ENCODE peak calls at places on chromosomes 5 and 9, in four cellular contexts. One of them, this sample, is unnamed.

GRCh38 chr9:126411948-126412284 is 85.3 kb downstream of the MVB12B start:
- DNase-seq in heart left ventricle: no peak
- DNase-seq in cardiac muscle cell: no peak
- DNase-seq in fibroblast of lung: no peak
- DNase-seq in this sample: no peak

GRCh38 chr9:1173211-1173610 is 123.1 kb downstream of the DMRT2 start:
- DNase-seq in cardiac muscle cell: no peak
- DNase-seq in heart left ventricle: no peak
- DNase-seq in fibroblast of lung: no peak
- DNase-seq in this sample: no peak

GRCh38 chr9:116466289-116467012 is 220.7 kb upstream of the TRIM32 start:
- DNase-seq in fibroblast of lung: peak; percentile 14
- DNase-seq in heart left ventricle: no peak
- DNase-seq in cardiac muscle cell: no peak
- DNase-seq in this sample: no peak

GRCh38 chr5:159301351-159301911 is 28.9 kb downstream of the IL12B start:
- DNase-seq in fibroblast of lung: peak; percentile 58
- DNase-seq in heart left ventricle: no peak
- DNase-seq in cardiac muscle cell: no peak
- DNase-seq in this sample: peak; percentile 28

GRCh38 chr5:148482697-148483462 is 99.1 kb downstream of the FBXO38 start:
- DNase-seq in heart left ventricle: peak; percentile 75
- DNase-seq in cardiac muscle cell: peak; percentile 53
- DNase-seq in fibroblast of lung: peak; percentile 23
- DNase-seq in this sample: peak; percentile 29

GRCh38 chr5:71697967-71698366 is 21.1 kb upstream of the CARTPT start:
- DNase-seq in heart left ventricle: peak; percentile 42
- DNase-seq in cardiac muscle cell: no peak
- DNase-seq in fibroblast of lung: no peak
- DNase-seq in this sample: no peak

GRCh38 chr5:181224390-181225234 is 1.5 kb downstream of the TRIM41 start:
- DNase-seq in heart left ventricle: no peak
- DNase-seq in fibroblast of lung: no peak
- DNase-seq in cardiac muscle cell: no peak
- DNase-seq in this sample: no peak

GRCh38 chr5:172102251-172102870 is 85.7 kb downstream of the STK10 start:
- DNase-seq in fibroblast of lung: no peak
- DNase-seq in heart left ventricle: peak; percentile 60
- DNase-seq in cardiac muscle cell: peak; percentile 19
- DNase-seq in this sample: no peak

GRCh38 chr9:82924243-82924605 is 138.7 kb downstream of the RASEF start:
- DNase-seq in fibroblast of lung: no peak
- DNase-seq in heart left ventricle: no peak
- DNase-seq in cardiac muscle cell: no peak
- DNase-seq in this sample: no peak
- H3K4me3 ChIP-seq in fibroblast of lung: no peak overlapping the region
- H3K4me3 ChIP-seq in heart left ventricle: no peak overlapping the region
- H3K4me3 ChIP-seq in cardiac muscle cell: no peak overlapping the region
- H3K4me3 ChIP-seq in this sample: no peak overlapping the region

GRCh38 chr9:131480258-131480657 is 22.5 kb upstream of the POMT1 start:
- DNase-seq in cardiac muscle cell: no peak
- DNase-seq in fibroblast of lung: no peak
- DNase-seq in heart left ventricle: no peak
- DNase-seq in this sample: no peak
- H3K36me3 ChIP-seq in cardiac muscle cell: peaks cover 96% of the 10 kb centered on the region
- H3K36me3 ChIP-seq in fibroblast of lung: peaks cover 59% of the 10 kb centered on the region
- H3K36me3 ChIP-seq in heart left ventricle: peaks cover 100% of the 10 kb centered on the region
- H3K36me3 ChIP-seq in this sample: peaks cover 88% of the 10 kb centered on the region

GRCh38 chr5:176627582-176627981 is 2.8 kb downstream of the SNCB start:
- DNase-seq in heart left ventricle: no peak
- DNase-seq in fibroblast of lung: no peak
- DNase-seq in cardiac muscle cell: no peak
- DNase-seq in this sample: no peak
- H3K27me3 ChIP-seq in heart left ventricle: peaks cover 96% of the 10 kb centered on the region
- H3K27me3 ChIP-seq in fibroblast of lung: peaks cover 13% of the 10 kb centered on the region
- H3K27me3 ChIP-seq in cardiac muscle cell: peaks cover 49% of the 10 kb centered on the region
- H3K27me3 ChIP-seq in this sample: peaks cover 15% of the 10 kb centered on the region

DNA sequence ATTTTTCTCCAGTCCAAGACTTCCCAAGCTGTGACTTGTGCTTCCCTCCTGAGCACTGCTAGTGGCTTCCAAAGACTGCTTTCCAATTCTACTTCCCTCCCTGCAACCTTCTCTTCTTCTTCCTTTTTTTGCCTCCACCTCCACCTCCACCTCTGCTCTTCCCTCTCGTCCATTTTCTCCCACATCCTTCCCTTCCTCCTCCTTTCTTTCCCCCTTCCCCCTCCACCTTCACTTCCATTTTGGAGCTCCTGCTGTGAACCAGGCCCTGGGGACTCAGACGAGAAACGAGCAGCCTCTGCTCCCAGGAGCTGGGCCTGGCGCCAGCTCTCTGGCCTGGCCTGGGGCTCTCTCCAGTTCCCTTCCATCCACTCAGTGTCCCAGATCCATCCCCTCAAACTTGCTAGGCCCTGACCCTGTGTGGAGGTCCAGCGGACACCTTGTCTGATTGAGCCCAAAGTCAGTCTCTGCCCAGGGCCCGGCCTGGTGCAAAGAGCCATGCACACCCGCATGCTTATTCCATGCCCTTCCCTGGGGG is 5.6 kb downstream of the GADD45G start:
- DNase-seq in fibroblast of lung: no peak
- DNase-seq in cardiac muscle cell: no peak
- DNase-seq in heart left ventricle: no peak
- DNase-seq in this sample: no peak
- H3K4me3 ChIP-seq in fibroblast of lung: no peak overlapping the region
- H3K4me3 ChIP-seq in cardiac muscle cell: no peak overlapping the region
- H3K4me3 ChIP-seq in heart left ventricle: no peak overlapping the region
- H3K4me3 ChIP-seq in this sample: no peak overlapping the region

This sample was measured in MG63.